ENCODE peak calls at places on chromosome 1, in four cellular contexts. Q, L, X and B are unnamed samples.
A peak's percentile ranks its signal among the peaks of the same experiment; 100 is the strongest.

GRCh38 chr1:212315907-212316306 is 30.7 kb downstream of the PPP2R5A start:
- DNase-seq in Q (no peak), L (peak; percentile 5), X (peak; percentile 21), B (no peak)

GRCh38 chr1:207858806-207859205 is 52.1 kb downstream of the CD34 start:
- DNase-seq in Q (no peak), L (no peak), X (no peak), B (no peak)

GRCh38 chr1:189606795-189607476 is 870.7 kb downstream of the BRINP3 start:
- DNase-seq in Q (no peak), L (no peak), X (no peak), B (no peak)

GRCh38 chr1:38138498-38139233 is 92.1 kb upstream of the POU3F1 start:
- DNase-seq in Q (peak; percentile 43), L (no peak), X (no peak), B (no peak)

GRCh38 chr1:229972600-229973296 is 94.3 kb upstream of the GALNT2 start:
- DNase-seq in Q (peak; percentile 15), L (peak; percentile 12), X (peak; percentile 19), B (no peak)

GRCh38 chr1:160829766-160830165 is 32.9 kb downstream of the CD244 start:
- DNase-seq in Q (no peak), L (no peak), X (no peak), B (no peak)

GRCh38 chr1:17125756-17126237 is 6.5 kb upstream of the PADI2 start:
- DNase-seq in Q (peak; percentile 97), L (peak; percentile 97), X (peak; percentile 91), B (peak; percentile 63)

GRCh38 chr1:155389831-155390230 is 69.1 kb downstream of the RUSC1 start:
- DNase-seq in Q (no peak), L (no peak), X (no peak), B (no peak)

GRCh38 chr1:40848530-40849189 is 13.5 kb downstream of the CITED4 start:
- DNase-seq in Q (peak; percentile 67), L (peak; percentile 70), X (peak; percentile 39), B (no peak)

GRCh38 chr1:99481391-99481996 is 164.4 kb upstream of the PALMD start:
- DNase-seq in Q (peak; percentile 38), L (peak; percentile 58), X (peak; percentile 46), B (peak; percentile 35)

GRCh38 chr1:3060601-3061551 is 8.1 kb upstream of the PRDM16 start:
- DNase-seq in Q (no peak), L (no peak), X (no peak), B (no peak)